ENCODE peak calls at places on chromosomes 12 and 14, in ten cellular contexts. Z, D, A, C, L, Q, O, N, P and G are unnamed samples.
A peak's percentile ranks its signal among the peaks of the same experiment; 100 is the strongest.

GRCh38 chr12:14613718-14614117 is 46.0 kb upstream of the PLBD1 start:
- DNase-seq in Z (no peak), D (no peak), A (peak; percentile 42), C (no peak), L (no peak), Q (no peak), O (no peak), N (no peak), P (no peak), G (no peak)

GRCh38 chr12:39595923-39596322 is 23.7 kb downstream of the ABCD2 start:
- DNase-seq in Z (no peak), D (no peak), A (no peak), C (no peak), L (no peak), Q (no peak), O (no peak), N (no peak), P (no peak), G (no peak)

GRCh38 chr14:69261761-69262331 is 1.9 kb downstream of the GALNT16 start:
- DNase-seq in Z (no peak), D (peak; percentile 59), A (peak; percentile 16), C (no peak), L (no peak), Q (no peak), O (no peak), N (no peak), P (peak; percentile 44), G (no peak)

GRCh38 chr14:101226603-101227425 is 323.3 kb upstream of the RTL1 start:
- DNase-seq in Z (no peak), D (no peak), A (no peak), C (no peak), L (no peak), Q (no peak), O (no peak), N (no peak), P (no peak), G (peak; percentile 7)

GRCh38 chr12:57738661-57739237 is at the start of gene AGAP2:
- DNase-seq in Z (no peak), D (peak; percentile 75), A (no peak), C (no peak), L (peak; percentile 44), Q (peak; percentile 45), O (peak; percentile 88), N (no peak), P (peak; percentile 72), G (peak; percentile 9)

GRCh38 chr12:102631274-102631673 is 150.9 kb upstream of the IGF1 start:
- DNase-seq in Z (no peak), D (no peak), A (no peak), C (no peak), L (no peak), Q (no peak), O (no peak), N (no peak), P (no peak), G (no peak)

GRCh38 chr14:30928462-30928861 is 54.1 kb downstream of the COCH start:
- DNase-seq in Z (no peak), D (no peak), A (peak; percentile 35), C (no peak), L (no peak), Q (no peak), O (no peak), N (no peak), P (no peak), G (no peak)

GRCh38 chr12:54486173-54486867 is 11.2 kb upstream of the NCKAP1L start:
- DNase-seq in Z (no peak), D (no peak), A (peak; percentile 54), C (no peak), L (no peak), Q (no peak), O (no peak), N (no peak), P (no peak), G (no peak)

GRCh38 chr12:4112734-4113396 is 160.7 kb upstream of the CCND2 start:
- DNase-seq in Z (no peak), D (no peak), A (no peak), C (peak; percentile 53), L (no peak), Q (no peak), O (no peak), N (no peak), P (no peak), G (no peak)

GRCh38 chr12:53492830-53493609 is 6.2 kb downstream of the MAP3K12 start:
- DNase-seq in Z (peak; percentile 85), D (peak; percentile 95), A (peak; percentile 90), C (peak; percentile 58), L (peak; percentile 94), Q (peak; percentile 92), O (peak; percentile 85), N (peak; percentile 74), P (peak; percentile 95), G (peak; percentile 86)

GRCh38 chr14:59306775-59307174 is 118.3 kb downstream of the DAAM1 start:
- DNase-seq in Z (no peak), D (no peak), A (peak; percentile 40), C (peak; percentile 23), L (no peak), Q (no peak), O (no peak), N (no peak), P (no peak), G (no peak)

GRCh38 chr12:52613363-52614030 is 4.9 kb downstream of the KRT73 start:
- DNase-seq in Z (no peak), D (no peak), A (no peak), C (no peak), L (no peak), Q (no peak), O (no peak), N (no peak), P (no peak), G (no peak)

GRCh38 chr14:26589998-26590397 is 7.8 kb downstream of the NOVA1 start:
- DNase-seq in Z (no peak), D (no peak), A (no peak), C (no peak), L (no peak), Q (no peak), O (no peak), N (no peak), P (peak; percentile 8), G (peak; percentile 30)

GRCh38 chr14:100529561-100530031 is 57.6 kb downstream of the BEGAIN start:
- DNase-seq in Z (no peak), D (peak; percentile 12), A (no peak), C (no peak), L (no peak), Q (no peak), O (no peak), N (no peak), P (no peak), G (no peak)

GRCh38 chr14:106822905-106823304 is 1296.5 kb downstream of the TMEM121 start:
- DNase-seq in Z (no peak), D (no peak), A (no peak), C (no peak), L (no peak), Q (no peak), O (no peak), N (no peak), P (no peak), G (no peak)

GRCh38 chr14:34554540-34555250 is 15.2 kb upstream of the EAPP start:
- DNase-seq in Z (no peak), D (no peak), A (no peak), C (no peak), L (no peak), Q (no peak), O (no peak), N (no peak), P (peak; percentile 15), G (no peak)

GRCh38 chr12:26273811-26274210 is 78.4 kb downstream of the SSPN start:
- DNase-seq in Z (no peak), D (no peak), A (peak; percentile 90), C (no peak), L (no peak), Q (no peak), O (no peak), N (no peak), P (no peak), G (no peak)

GRCh38 chr14:105069887-105070759 is 4.9 kb upstream of the GPR132 start:
- DNase-seq in Z (no peak), D (no peak), A (peak; percentile 86), C (no peak), L (no peak), Q (no peak), O (no peak), N (no peak), P (no peak), G (no peak)

GRCh38 chr12:5213990-5214389 is 170.3 kb downstream of the KCNA5 start:
- DNase-seq in Z (no peak), D (no peak), A (no peak), C (no peak), L (no peak), Q (no peak), O (no peak), N (no peak), P (no peak), G (no peak)

GRCh38 chr14:64726585-64726890 is 22.3 kb downstream of the PLEKHG3 start:
- DNase-seq in Z (peak; percentile 41), D (peak; percentile 32), A (no peak), C (peak; percentile 88), L (no peak), Q (no peak), O (peak; percentile 10), N (no peak), P (no peak), G (no peak)

GRCh38 chr14:101604935-101605767 is 43.9 kb downstream of the DIO3 start:
- DNase-seq in Z (no peak), D (no peak), A (no peak), C (no peak), L (no peak), Q (no peak), O (no peak), N (no peak), P (no peak), G (no peak)

GRCh38 chr12:120546050-120546386 is 11.9 kb downstream of the RNF10 start:
- DNase-seq in Z (no peak), D (no peak), A (no peak), C (no peak), L (no peak), Q (no peak), O (no peak), N (no peak), P (no peak), G (no peak)

GRCh38 chr12:128008341-128008740 is 258.6 kb upstream of the TMEM132C start:
- DNase-seq in Z (no peak), D (no peak), A (no peak), C (no peak), L (no peak), Q (no peak), O (no peak), N (no peak), P (no peak), G (no peak)

GRCh38 chr12:638948-639557 is 24.2 kb downstream of the NINJ2 start:
- DNase-seq in Z (no peak), D (no peak), A (no peak), C (no peak), L (no peak), Q (no peak), O (no peak), N (no peak), P (no peak), G (no peak)

GRCh38 chr12:52247622-52248540 is 14.8 kb downstream of the KRT7 start:
- DNase-seq in Z (no peak), D (no peak), A (no peak), C (no peak), L (no peak), Q (no peak), O (no peak), N (no peak), P (no peak), G (no peak)

GRCh38 chr14:63563370-63564026 is 20.3 kb upstream of the PPP2R5E start:
- DNase-seq in Z (no peak), D (no peak), A (no peak), C (no peak), L (no peak), Q (no peak), O (no peak), N (no peak), P (no peak), G (no peak)

GRCh38 chr12:121451931-121452330 is 52.0 kb downstream of the RNF34 start:
- DNase-seq in Z (no peak), D (no peak), A (no peak), C (no peak), L (no peak), Q (no peak), O (no peak), N (no peak), P (no peak), G (no peak)

GRCh38 chr12:42296503-42297109 is 29.3 kb downstream of the ZCRB1 start:
- DNase-seq in Z (no peak), D (no peak), A (peak; percentile 54), C (no peak), L (no peak), Q (no peak), O (no peak), N (no peak), P (no peak), G (no peak)